ENCODE peak calls at places on chromosomes 11 and 22, in seven cellular contexts. P is transverse colon; R is CD8-positive, alpha-beta memory T cell; T is endodermal cell; U is effector memory CD4-positive, alpha-beta T cell; C is A549; J is mammary epithelial cell. I is an unnamed sample.

GRCh38 chr22:20997536-20998257 is 4.2 kb downstream of the THAP7 start:
- DNase-seq in P (no peak), R (no peak), T (no peak), U (no peak), C (no peak), J (no peak), I (no peak)

GRCh38 chr11:88169481-88169880 is 5.8 kb downstream of the RAB38 start:
- DNase-seq in P (no peak), R (no peak), T (no peak), U (no peak), C (no peak), J (peak; percentile 68), I (no peak)

GRCh38 chr22:41833369-41834004 is 582 bp downstream of the SREBF2 start:
- DNase-seq in P (peak; percentile 57), R (peak; percentile 53), T (peak; percentile 72), U (peak; percentile 43), C (no peak), J (peak; percentile 44), I (no peak)

GRCh38 chr11:86722748-86723147 is 50.3 kb upstream of the ME3 start:
- DNase-seq in P (no peak), R (no peak), T (no peak), U (no peak), C (no peak), J (no peak), I (no peak)

GRCh38 chr22:31595271-31595670 is 66.7 kb downstream of the PISD start:
- DNase-seq in P (no peak), R (no peak), T (no peak), U (no peak), C (no peak), J (no peak), I (no peak)

GRCh38 chr22:29811377-29811776 is 26.7 kb downstream of the ASCC2 start:
- DNase-seq in P (peak; percentile 71), R (no peak), T (no peak), U (no peak), C (no peak), J (no peak), I (no peak)

GRCh38 chr11:64661622-64662021 is 61.4 kb downstream of the NRXN2 start:
- DNase-seq in P (no peak), R (no peak), T (no peak), U (no peak), C (no peak), J (no peak), I (no peak)

GRCh38 chr22:45308624-45309421 is 911 bp upstream of the FAM118A start:
- DNase-seq in P (peak; percentile 42), R (peak; percentile 43), T (peak; percentile 61), U (no peak), C (no peak), J (no peak), I (no peak)

GRCh38 chr22:31929126-31929928 is 15.0 kb upstream of the YWHAH start:
- DNase-seq in P (no peak), R (no peak), T (no peak), U (no peak), C (no peak), J (no peak), I (no peak)

GRCh38 chr11:62725686-62726085 is 1.6 kb downstream of the HNRNPUL2 start:
- DNase-seq in P (no peak), R (no peak), T (no peak), U (no peak), C (no peak), J (peak; percentile 24), I (no peak)

GRCh38 chr22:20644071-20644642 is 129.8 kb upstream of the SERPIND1 start:
- DNase-seq in P (no peak), R (no peak), T (peak; percentile 39), U (no peak), C (no peak), J (no peak), I (no peak)

GRCh38 chr11:117910941-117911630 is 18.1 kb downstream of the TMPRSS13 start:
- DNase-seq in P (no peak), R (no peak), T (peak; percentile 33), U (no peak), C (no peak), J (no peak), I (no peak)

GRCh38 chr22:20043057-20043996 is 22.4 kb downstream of the TANGO2 start:
- DNase-seq in P (no peak), R (no peak), T (no peak), U (no peak), C (no peak), J (no peak), I (no peak)

GRCh38 chr11:6414874-6415328 is 4.0 kb downstream of the APBB1 start:
- DNase-seq in P (no peak), R (no peak), T (no peak), U (no peak), C (no peak), J (no peak), I (no peak)

GRCh38 chr11:72228229-72228843 is 3.8 kb downstream of the INPPL1 start:
- DNase-seq in P (no peak), R (no peak), T (peak; percentile 46), U (no peak), C (no peak), J (peak; percentile 34), I (no peak)

GRCh38 chr11:105033344-105033743 is 1.6 kb downstream of the CASP1 start:
- DNase-seq in P (no peak), R (no peak), T (no peak), U (no peak), C (no peak), J (no peak), I (no peak)

GRCh38 chr11:34643846-34644245 is 23.0 kb downstream of the EHF start:
- DNase-seq in P (no peak), R (no peak), T (no peak), U (no peak), C (no peak), J (no peak), I (no peak)

GRCh38 chr11:35247428-35247827 is 108.5 kb downstream of the CD44 start:
- DNase-seq in P (peak; percentile 26), R (peak; percentile 90), T (no peak), U (peak; percentile 66), C (no peak), J (no peak), I (peak; percentile 78)

GRCh38 chr11:131763193-131763890 is 392.9 kb downstream of the NTM start:
- DNase-seq in P (no peak), R (no peak), T (no peak), U (no peak), C (no peak), J (no peak), I (no peak)

GRCh38 chr11:91869751-91870150 is 354.9 kb upstream of the FAT3 start:
- DNase-seq in P (no peak), R (no peak), T (no peak), U (no peak), C (no peak), J (no peak), I (no peak)

GRCh38 chr11:91876746-91877145 is 347.9 kb upstream of the FAT3 start:
- DNase-seq in P (no peak), R (no peak), T (no peak), U (no peak), C (no peak), J (no peak), I (no peak)

GRCh38 chr11:91872216-91872615 is 352.4 kb upstream of the FAT3 start:
- DNase-seq in P (no peak), R (no peak), T (no peak), U (no peak), C (no peak), J (no peak), I (no peak)

GRCh38 chr11:91871048-91871447 is 353.6 kb upstream of the FAT3 start:
- DNase-seq in P (no peak), R (no peak), T (no peak), U (no peak), C (no peak), J (no peak), I (no peak)

GRCh38 chr11:91871791-91872190 is 352.8 kb upstream of the FAT3 start:
- DNase-seq in P (peak; percentile 9), R (no peak), T (no peak), U (no peak), C (no peak), J (no peak), I (no peak)
- H3K27ac ChIP-seq in P (no peak overlapping the region), R (no peak overlapping the region), T (no peak overlapping the region), U (no peak overlapping the region), C (no peak overlapping the region), J (no peak overlapping the region), I (no peak overlapping the region)

DNA sequence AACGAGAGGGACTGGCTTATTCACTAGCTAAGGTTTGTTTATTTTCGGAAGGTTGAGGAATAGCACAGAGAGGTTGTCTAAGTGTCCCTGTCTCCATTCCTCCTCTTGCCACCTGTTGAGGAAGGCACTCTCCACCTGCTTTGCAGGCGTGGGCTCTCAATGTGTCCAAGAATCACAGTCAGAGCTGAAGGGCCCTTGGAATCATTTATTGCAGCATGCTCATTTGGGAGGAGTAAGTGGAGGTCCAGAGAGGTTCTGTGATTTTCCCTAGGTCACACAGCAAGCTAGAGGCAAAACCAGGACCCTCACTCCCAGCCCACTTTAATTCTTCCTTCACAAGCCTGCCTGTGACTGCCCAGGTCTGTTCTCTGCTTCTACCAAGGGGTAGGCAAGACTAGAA is 21.3 kb downstream of the ZBTB16 start:
- DNase-seq in P (no peak), R (no peak), T (no peak), U (no peak), C (no peak), J (no peak), I (no peak)
- H3K27ac ChIP-seq in P (peak overlapping the region; percentile 68), R (no peak overlapping the region), T (no peak overlapping the region), U (peak overlapping the region; percentile 22), C (no peak overlapping the region), J (no peak overlapping the region), I (no peak overlapping the region)

GRCh38 chr22:43817402-43817801 is 5.3 kb upstream of the EFCAB6 start:
- DNase-seq in P (no peak), R (no peak), T (no peak), U (no peak), C (no peak), J (no peak), I (no peak)

GRCh38 chr22:43812890-43813289 is 785 bp upstream of the EFCAB6 start:
- DNase-seq in P (no peak), R (no peak), T (no peak), U (no peak), C (no peak), J (no peak), I (no peak)

GRCh38 chr22:43811777-43812148 is 342 bp downstream of the EFCAB6 start:
- DNase-seq in P (peak; percentile 13), R (no peak), T (no peak), U (no peak), C (peak; percentile 10), J (peak; percentile 56), I (no peak)

GRCh38 chr22:43814264-43814663 is 2.2 kb upstream of the EFCAB6 start:
- DNase-seq in P (no peak), R (no peak), T (no peak), U (no peak), C (no peak), J (no peak), I (no peak)

GRCh38 chr22:43812149-43812842 is at the start of gene EFCAB6:
- DNase-seq in P (peak; percentile 95), R (peak; percentile 86), T (peak; percentile 96), U (peak; percentile 86), C (peak; percentile 80), J (peak; percentile 87), I (peak; percentile 87)
- H3K27ac ChIP-seq in P (peak within 1 kb of the TSS; percentile 83), R (peak within 1 kb of the TSS; percentile 66), T (peak within 1 kb of the TSS; percentile 6), U (peak within 1 kb of the TSS; percentile 64), C (peak within 1 kb of the TSS; percentile 85), J (peak within 1 kb of the TSS; percentile 71), I (peak within 1 kb of the TSS; percentile 75)

DNA sequence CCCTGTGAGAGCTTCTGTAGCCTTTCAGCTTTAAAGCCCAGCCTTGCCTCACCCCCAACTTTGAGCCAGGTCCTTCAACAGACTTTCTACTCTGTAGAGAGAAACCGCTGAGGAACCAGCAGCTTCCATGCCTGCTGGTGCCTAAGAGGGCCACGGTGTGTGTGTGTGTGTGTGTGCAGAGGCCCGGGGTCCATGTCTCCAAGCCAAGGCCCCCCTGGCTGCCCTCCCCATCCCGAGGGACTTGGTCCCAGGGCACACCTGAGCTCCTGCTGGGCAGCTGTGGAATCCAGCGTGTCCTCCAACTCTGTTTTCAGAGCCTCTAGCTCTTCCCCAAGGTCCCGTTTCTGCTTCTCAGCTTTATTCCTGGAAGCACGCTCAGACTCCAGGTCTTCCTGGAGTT is 42.3 kb downstream of the APOL1 start:
- DNase-seq in P (no peak), R (no peak), T (no peak), U (no peak), C (no peak), J (no peak), I (no peak)
- H3K27ac ChIP-seq in P (no peak overlapping the region), R (no peak overlapping the region), T (no peak overlapping the region), U (no peak overlapping the region), C (no peak overlapping the region), J (no peak overlapping the region), I (no peak overlapping the region)

I was measured in CD4-positive, CD25-positive, alpha-beta regulatory T cell.